ENCODE peak calls at places on chromosomes 4 and X, in six cellular contexts. R, T, K, N, U and E are unnamed samples.

GRCh38 chr4:99379571-99379970 is 27.0 kb upstream of the ADH1C start:
- DNase-seq in R (no peak), T (no peak), K (no peak), N (no peak), U (no peak), E (peak; percentile 66)

GRCh38 chr4:86878640-86879039 is 13.6 kb downstream of the C4orf36 start:
- DNase-seq in R (no peak), T (no peak), K (no peak), N (no peak), U (no peak), E (no peak)

GRCh38 chr4:113350576-113350975 is 301.1 kb downstream of the ANK2 start:
- DNase-seq in R (no peak), T (no peak), K (no peak), N (no peak), U (no peak), E (peak; percentile 16)

GRCh38 chrX:113929004-113929403 is 654.9 kb upstream of the HTR2C start:
- DNase-seq in R (no peak), T (no peak), K (peak; percentile 74), N (no peak), U (peak; percentile 3), E (peak; percentile 53)

GRCh38 chr4:39616651-39617050 is 22.0 kb downstream of the SMIM14 start:
- DNase-seq in R (no peak), T (no peak), K (no peak), N (no peak), U (no peak), E (peak; percentile 38)

GRCh38 chrX:40358994-40359393 is 221.8 kb upstream of the ATP6AP2 start:
- DNase-seq in R (no peak), T (no peak), K (no peak), N (no peak), U (no peak), E (no peak)

GRCh38 chr4:53684448-53684847 is 93.2 kb upstream of the LNX1 start:
- DNase-seq in R (no peak), T (no peak), K (no peak), N (no peak), U (no peak), E (no peak)

GRCh38 chrX:55801811-55802210 is 84.3 kb downstream of the RRAGB start:
- DNase-seq in R (no peak), T (no peak), K (no peak), N (no peak), U (peak; percentile 2), E (no peak)

GRCh38 chr4:47538516-47538915 is 53.4 kb downstream of the ATP10D start:
- DNase-seq in R (no peak), T (no peak), K (no peak), N (no peak), U (no peak), E (no peak)

GRCh38 chr4:7649411-7649740 is 214.6 kb upstream of the PSAPL1 start:
- DNase-seq in R (peak; percentile 40), T (no peak), K (no peak), N (no peak), U (no peak), E (no peak)

GRCh38 chr4:138892483-138893386 is 122.8 kb upstream of the NOCT start:
- DNase-seq in R (no peak), T (no peak), K (peak; percentile 35), N (no peak), U (no peak), E (peak; percentile 6)

GRCh38 chr4:54783402-54784110 is 125.8 kb downstream of the KIT start:
- DNase-seq in R (no peak), T (no peak), K (no peak), N (no peak), U (no peak), E (peak; percentile 6)

GRCh38 chrX:41116948-41117347 is 31.7 kb downstream of the USP9X start:
- DNase-seq in R (no peak), T (no peak), K (no peak), N (no peak), U (no peak), E (no peak)

GRCh38 chrX:54452920-54453319 is 12.7 kb downstream of the TSR2 start:
- DNase-seq in R (no peak), T (no peak), K (no peak), N (no peak), U (no peak), E (peak; percentile 17)

GRCh38 chr4:151169223-151169622 is 69.8 kb downstream of the RPS3A start:
- DNase-seq in R (no peak), T (no peak), K (no peak), N (peak; percentile 45), U (no peak), E (peak; percentile 98)

GRCh38 chrX:7198499-7198898 is 50.5 kb upstream of the PUDP start:
- DNase-seq in R (no peak), T (no peak), K (no peak), N (no peak), U (no peak), E (no peak)
- TF ChIP-seq CTCF in R (no peak), T (no peak), K (no peak), N (no peak), U (no peak), E (no peak)

GRCh38 chrX:153353416-153353815 is 19.5 kb downstream of the ZNF275 start:
- DNase-seq in R (no peak), T (no peak), K (no peak), N (no peak), U (no peak), E (no peak)
- TF ChIP-seq CTCF in R (no peak), T (no peak), K (no peak), N (no peak), U (no peak), E (no peak)

GRCh38 chr4:184776821-184777220 is 42.9 kb upstream of the CENPU start:
- DNase-seq in R (no peak), T (no peak), K (no peak), N (no peak), U (no peak), E (no peak)
- TF ChIP-seq CTCF in R (no peak), T (no peak), K (no peak), N (no peak), U (no peak), E (no peak)

GRCh38 chr4:105710678-105711077 is 2.1 kb downstream of the GSTCD start:
- DNase-seq in R (no peak), T (no peak), K (peak; percentile 59), N (no peak), U (no peak), E (peak; percentile 54)

GRCh38 chr4:105708376-105709080 is at the start of the genes GSTCD and INTS12:
- DNase-seq in R (peak; percentile 92), T (peak; percentile 56), K (peak; percentile 93), N (peak; percentile 91), U (peak; percentile 92), E (peak; percentile 93)

GRCh38 chr4:105707783-105708182 is 706 bp downstream of the INTS12 start:
- DNase-seq in R (no peak), T (no peak), K (no peak), N (no peak), U (no peak), E (no peak)

GRCh38 chr4:105710012-105710600 is 1.5 kb downstream of the GSTCD start:
- DNase-seq in R (no peak), T (no peak), K (peak; percentile 23), N (no peak), U (no peak), E (no peak)

DNA sequence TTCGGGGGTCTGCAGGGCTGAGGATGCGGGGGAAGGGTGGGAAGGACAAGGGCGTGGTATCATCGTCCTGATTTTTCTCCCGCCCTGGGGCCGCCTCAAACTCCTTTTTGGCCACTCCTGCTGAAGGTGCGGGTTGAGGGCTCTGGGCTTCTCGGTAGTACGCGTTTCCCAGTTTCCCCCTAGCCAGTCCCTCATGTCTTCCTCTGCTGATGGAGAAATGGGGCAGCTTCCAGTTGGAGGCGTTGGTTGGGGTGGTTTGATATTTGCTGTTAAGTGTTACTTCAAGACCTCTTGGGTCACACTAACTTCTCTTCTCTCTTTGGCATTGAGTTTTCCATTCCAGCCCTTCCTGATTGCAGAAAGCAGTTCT is 482 bp downstream of the GSTCD start:
- DNase-seq in R (no peak), T (no peak), K (peak; percentile 46), N (no peak), U (no peak), E (peak; percentile 15)
- TF ChIP-seq CTCF in R (no peak), T (no peak), K (no peak), N (no peak), U (no peak), E (no peak)

DNA sequence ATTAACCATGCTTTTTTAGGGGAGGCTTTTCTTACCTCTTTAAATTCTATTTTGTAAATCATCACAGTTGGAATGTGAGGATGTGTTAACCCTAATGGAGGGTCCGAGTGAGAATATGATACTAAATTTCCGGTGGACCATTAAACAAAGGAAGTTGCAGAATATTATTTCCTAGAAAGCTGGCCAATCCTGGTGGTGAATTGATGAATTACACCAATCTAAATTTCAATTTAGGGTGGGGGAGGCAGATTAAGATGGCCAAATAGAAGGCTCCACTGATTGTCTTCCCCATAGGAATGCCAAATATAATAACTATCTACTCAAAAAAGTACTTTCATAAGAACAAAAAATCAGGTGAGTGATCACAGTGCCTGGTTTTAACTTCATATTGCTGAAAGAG is 1045.6 kb downstream of the GLUD2 start:
- DNase-seq in R (no peak), T (no peak), K (no peak), N (no peak), U (no peak), E (no peak)
- TF ChIP-seq CTCF in R (no peak), T (no peak), K (no peak), N (peak; percentile 85), U (no peak), E (peak; percentile 18)

DNA sequence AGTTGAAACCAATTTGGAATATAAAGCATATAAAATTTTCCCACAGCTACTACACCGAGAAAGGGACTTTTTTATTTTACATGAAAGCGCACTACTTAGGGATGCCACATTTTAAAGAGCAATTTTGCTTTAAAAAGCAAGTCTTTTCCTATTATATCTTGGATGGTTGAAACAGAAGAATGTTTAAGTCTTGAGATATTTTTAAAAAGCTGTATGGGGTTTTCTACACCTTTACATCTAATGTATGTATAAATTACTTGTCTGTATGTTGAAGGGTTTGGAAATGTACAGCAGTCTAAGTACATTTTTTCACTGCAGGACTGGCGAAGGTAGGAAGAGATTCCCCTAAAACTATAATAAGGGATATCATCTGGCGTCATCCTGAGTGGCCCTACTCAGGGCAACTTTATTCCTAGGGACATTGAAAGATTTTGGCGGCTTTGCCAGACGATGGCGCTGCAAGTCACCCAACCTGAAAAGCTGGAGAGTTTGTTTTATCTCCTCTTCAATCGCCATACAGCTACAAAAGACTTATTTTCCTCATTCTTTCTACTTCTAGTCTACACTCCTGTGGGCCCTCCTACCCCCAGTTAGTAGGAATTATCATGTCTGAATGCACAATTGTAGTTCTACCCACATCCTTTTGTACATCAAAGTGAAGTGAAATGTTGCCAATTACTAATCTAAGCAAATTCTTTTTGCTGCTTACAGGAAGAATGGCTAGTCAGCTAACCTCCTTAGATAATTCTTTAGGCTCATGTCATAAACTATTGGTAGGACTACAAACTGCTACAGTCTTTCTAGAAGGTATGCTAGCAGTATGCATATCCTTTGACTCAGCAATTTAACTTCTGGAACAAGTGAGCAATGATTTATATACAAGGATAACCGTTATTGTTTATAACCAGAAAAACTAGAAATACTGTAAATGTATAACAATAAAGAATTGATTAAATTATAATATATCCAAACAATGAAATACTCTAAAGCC is 781 bp upstream of the NEK1 start:
- DNase-seq in R (peak; percentile 70), T (no peak), K (peak; percentile 81), N (peak; percentile 71), U (peak; percentile 71), E (peak; percentile 82)
- TF ChIP-seq CTCF in R (peak; percentile 71), T (peak; percentile 76), K (peak; percentile 56), N (no peak), U (peak; percentile 26), E (peak; percentile 81)